ENCODE peak calls at places on chromosomes 13 and 19, in four cellular contexts. Q is HepG2, X is H1, N is GM12878. M is an unnamed sample.

GRCh38 chr19:38979867-38980266 is 4.3 kb upstream of the FBXO17 start:
- DNase-seq in Q (no peak), N (no peak), X (no peak), M (no peak)

GRCh38 chr19:38425810-38426466 is at the start of gene RASGRP4:
- DNase-seq in N (no peak), Q (no peak), X (no peak), M (no peak)

GRCh38 chr19:51016798-51017683 is 2.5 kb downstream of the KLK10 start:
- DNase-seq in N (no peak), X (peak), Q (peak), M (peak)

GRCh38 chr19:37484406-37485115 is 15.4 kb downstream of the ZNF570 start:
- DNase-seq in Q (no peak), X (no peak), N (no peak), M (no peak)

GRCh38 chr19:17817668-17818363 is 3.5 kb downstream of the INSL3 start:
- DNase-seq in X (no peak), N (no peak), Q (no peak), M (no peak)

GRCh38 chr13:37326319-37326718 is 220.9 kb upstream of the CSNK1A1L start:
- DNase-seq in X (no peak), Q (no peak), N (no peak), M (no peak)

GRCh38 chr19:7562646-7563393 is 27.3 kb downstream of the PNPLA6 start:
- DNase-seq in X (no peak), Q (no peak), N (no peak), M (no peak)

GRCh38 chr19:58063712-58064111 is 4.6 kb downstream of the ZNF135 start:
- DNase-seq in X (no peak), N (no peak), Q (no peak), M (no peak)

GRCh38 chr19:55525289-55526101 is 11.4 kb downstream of the SBK2 start:
- DNase-seq in X (no peak), N (no peak), Q (no peak), M (no peak)

GRCh38 chr19:55529636-55530230 is 7.2 kb downstream of the SBK2 start:
- DNase-seq in Q (no peak), X (no peak), N (no peak), M (no peak)

GRCh38 chr19:55527197-55528029 is 9.5 kb downstream of the SBK2 start:
- DNase-seq in Q (no peak), N (no peak), X (no peak), M (no peak)

GRCh38 chr19:55526216-55527196 is 10.4 kb downstream of the SBK2 start:
- DNase-seq in Q (peak), N (no peak), X (no peak), M (peak)

DNA sequence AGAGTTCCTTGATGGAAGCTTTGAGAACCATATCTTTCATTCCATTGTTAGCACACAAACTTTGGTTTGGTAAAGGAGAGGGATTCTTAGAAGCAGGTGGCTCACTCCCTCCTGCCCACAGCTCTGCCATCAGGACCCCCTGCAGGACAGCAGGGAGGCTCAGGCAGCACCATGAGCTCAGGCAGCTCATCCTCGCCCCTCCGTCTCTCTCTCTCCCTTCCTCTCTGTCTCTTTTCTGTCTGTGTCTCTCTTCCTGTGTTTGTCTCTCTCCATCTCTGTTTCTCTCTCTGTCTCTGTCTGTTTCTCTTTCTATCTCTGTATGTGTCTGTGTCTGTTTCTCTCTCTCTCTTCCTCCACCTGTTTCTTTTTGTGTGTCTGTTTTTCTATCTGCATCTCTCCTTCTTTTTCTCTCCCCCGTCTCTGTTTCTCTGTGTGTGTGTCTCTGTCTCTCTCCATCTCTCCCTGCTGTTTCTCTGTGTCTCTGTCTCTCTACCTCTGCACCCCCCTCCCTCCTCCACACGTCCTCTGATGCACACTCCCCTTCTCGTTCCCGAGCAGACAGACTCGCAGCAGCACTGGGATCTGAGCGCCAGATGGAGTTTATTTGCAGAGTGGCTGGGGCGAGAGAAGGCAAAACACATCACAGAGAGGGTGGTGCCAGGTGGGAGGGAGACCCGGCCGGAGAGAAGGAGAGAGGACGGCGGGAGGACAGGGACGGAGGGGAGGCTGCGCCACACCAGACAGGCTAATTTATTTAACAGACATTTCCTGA is 8.7 kb downstream of the SBK2 start:
- DNase-seq in X (no peak), Q (peak), N (no peak), M (peak)
- H3K4me2 ChIP-seq in X (no peak), Q (peak), N (no peak), M (peak)

GRCh38 chr19:55115446-55116065 is 1.9 kb downstream of the PPP1R12C start:
- DNase-seq in X (no peak), N (no peak), Q (no peak), M (peak)

GRCh38 chr19:55117063-55117635 is 288 bp downstream of the PPP1R12C start:
- DNase-seq in X (no peak), Q (no peak), N (no peak), M (no peak)

GRCh38 chr19:55114566-55115145 is 2.8 kb downstream of the PPP1R12C start:
- DNase-seq in X (no peak), N (no peak), Q (no peak), M (peak)

GRCh38 chr19:55117636-55118391 is at the start of gene PPP1R12C:
- DNase-seq in Q (peak), X (peak), N (peak), M (peak)

DNA sequence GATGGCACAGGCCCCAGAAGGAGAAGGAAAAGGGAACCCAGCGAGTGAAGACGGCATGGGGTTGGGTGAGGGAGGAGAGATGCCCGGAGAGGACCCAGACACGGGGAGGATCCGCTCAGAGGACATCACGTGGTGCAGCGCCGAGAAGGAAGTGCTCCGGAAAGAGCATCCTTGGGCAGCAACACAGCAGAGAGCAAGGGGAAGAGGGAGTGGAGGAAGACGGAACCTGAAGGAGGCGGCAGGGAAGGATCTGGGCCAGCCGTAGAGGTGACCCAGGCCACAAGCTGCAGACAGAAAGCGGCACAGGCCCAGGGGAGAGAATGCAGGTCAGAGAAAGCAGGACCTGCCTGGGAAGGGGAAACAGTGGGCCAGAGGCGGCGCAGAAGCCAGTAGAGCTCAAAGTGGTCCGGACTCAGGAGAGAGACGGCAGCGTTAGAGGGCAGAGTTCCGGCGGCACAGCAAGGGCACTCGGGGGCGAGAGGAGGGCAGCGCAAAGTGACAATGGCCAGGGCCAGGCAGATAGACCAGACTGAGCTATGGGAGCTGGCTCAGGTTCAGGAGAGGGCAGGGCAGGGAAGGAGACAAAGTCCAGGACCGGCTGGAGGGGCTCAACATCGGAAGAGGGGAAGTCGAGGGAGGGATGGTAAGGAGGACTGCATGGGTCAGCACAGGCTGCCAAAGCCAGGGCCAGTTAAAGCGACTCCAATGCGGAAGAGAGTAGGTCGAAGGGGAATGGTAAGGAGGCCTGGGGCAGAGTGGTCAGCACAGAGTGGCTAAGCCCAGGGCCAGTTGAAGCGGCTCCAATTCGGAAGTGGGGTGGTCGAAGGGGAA is 990 bp downstream of the PPP1R12C start:
- DNase-seq in Q (peak), N (no peak), X (no peak), M (peak)
- TF ChIP-seq TCF12 in Q (no peak), N (no peak), X (no peak), M (no peak)

GRCh38 chr19:19371056-19371455 is 34.4 kb upstream of the GATAD2A start:
- DNase-seq in N (no peak), Q (no peak), X (no peak), M (no peak)

GRCh38 chr19:19368087-19368486 is 37.4 kb upstream of the GATAD2A start:
- DNase-seq in N (no peak), X (no peak), Q (no peak), M (no peak)

GRCh38 chr19:19366691-19367396 is 38.6 kb upstream of the GATAD2A start:
- DNase-seq in N (no peak), X (peak), Q (peak), M (peak)

GRCh38 chr19:19372656-19373416 is 32.6 kb upstream of the GATAD2A start:
- DNase-seq in N (no peak), X (no peak), Q (peak), M (no peak)
- H3K4me2 ChIP-seq in N (peak), X (no peak), Q (peak), M (no peak)

DNA sequence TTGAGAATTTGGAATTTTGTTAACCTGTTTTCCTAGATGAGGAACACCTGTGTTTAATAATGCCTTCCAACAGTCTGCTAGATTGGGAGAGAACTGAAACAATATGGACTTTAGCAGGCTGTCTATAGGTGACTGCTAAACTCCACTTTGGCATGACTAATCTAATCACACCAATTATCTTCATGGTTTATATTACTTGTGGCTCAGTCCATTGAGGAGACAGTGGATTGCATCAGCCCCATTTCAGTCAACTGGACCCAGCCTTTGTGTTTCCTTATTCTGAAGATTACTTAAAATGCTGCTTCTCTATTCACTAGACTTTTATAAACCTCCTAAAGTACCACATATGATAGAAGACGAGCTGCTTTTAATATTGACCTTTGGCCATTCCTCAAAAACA is 295.6 kb downstream of the NDFIP2 start:
- DNase-seq in Q (no peak), X (no peak), N (no peak), M (no peak)
- TF ChIP-seq TCF12 in Q (no peak), X (no peak), N (no peak), M (no peak)

DNA sequence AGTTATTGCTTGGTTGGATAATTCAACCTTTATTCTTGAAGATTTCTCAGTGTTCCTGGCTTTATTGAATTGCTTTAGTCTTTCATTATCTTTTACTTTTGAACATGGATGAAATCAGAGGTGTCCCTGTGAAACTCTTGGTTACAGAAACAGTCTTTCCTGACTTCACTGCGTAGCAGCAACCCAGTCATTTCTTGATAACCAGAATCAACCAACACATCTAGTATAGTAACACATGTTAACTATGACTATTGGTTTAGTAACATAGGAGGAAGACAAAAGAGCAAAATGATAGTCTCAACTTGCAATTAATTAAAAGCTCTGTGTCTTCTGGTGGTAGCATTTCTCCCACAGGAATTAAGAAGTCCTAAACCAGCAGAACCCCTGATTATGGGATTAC is 393.6 kb downstream of the GPC5 start:
- DNase-seq in X (no peak), Q (no peak), N (no peak), M (no peak)
- H3K4me2 ChIP-seq in X (no peak), Q (no peak), N (no peak), M (no peak)

DNA sequence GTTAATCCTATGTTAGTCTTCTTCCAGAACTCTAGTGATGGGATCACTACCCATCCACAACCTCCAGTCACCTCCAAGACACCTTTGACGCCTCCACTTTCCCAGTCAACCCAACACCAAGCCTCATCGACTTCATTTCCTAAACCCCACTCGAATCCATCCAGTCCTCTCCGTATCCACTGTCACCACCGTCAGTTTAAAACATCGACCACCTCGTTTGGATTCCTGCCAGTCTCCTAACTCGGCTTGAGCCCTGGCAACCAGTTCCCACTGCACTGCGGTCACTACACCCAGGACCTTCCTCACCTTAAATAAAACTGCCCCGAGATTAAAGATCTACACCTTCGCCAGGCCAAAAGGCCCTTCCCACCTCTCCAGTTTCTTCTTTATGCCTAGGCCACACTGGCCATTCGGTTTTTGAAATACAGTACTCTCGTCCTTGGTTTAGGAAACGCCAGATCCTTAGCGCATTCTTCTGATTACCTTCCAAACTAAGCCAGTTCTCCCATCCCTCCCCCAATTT is 1.2 kb downstream of the MTIF3 start:
- DNase-seq in Q (no peak), X (no peak), N (no peak), M (peak)
- TF ChIP-seq TCF12 in Q (no peak), X (no peak), N (no peak), M (no peak)

DNA sequence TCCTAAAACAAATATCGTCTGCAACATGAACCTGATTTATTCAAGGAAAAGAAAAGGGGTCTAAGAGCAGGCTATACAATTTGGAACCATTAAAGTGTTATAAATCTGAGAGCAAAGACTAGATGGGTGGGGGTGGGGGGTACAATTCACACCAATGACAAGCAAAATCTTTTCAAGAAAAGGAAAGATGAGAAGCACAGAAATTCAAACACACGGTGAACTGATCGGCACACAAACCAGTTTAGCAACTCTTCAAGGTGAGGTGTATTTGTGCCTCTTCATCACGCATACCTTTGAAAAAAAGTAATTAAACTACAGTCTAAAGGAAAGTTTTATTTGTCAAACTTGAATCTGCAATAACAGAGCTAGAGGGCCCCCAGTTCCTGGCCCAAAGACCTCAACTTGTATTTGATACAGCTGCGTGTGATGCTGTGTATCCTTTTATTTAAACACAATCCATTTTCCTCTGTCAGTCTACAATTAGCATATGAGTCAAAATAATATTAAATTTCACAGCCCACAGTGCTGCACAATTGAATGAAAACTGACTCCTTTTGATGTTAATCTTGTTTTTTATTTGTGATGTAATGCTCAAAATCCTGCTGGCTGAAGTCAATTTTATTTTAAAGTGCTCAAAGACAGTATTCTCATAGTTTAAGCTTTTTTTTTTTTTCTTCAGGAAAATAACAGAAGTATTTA is 14.2 kb downstream of the EFNB2 start:
- DNase-seq in N (no peak), Q (no peak), X (no peak), M (no peak)
- H3K4me2 ChIP-seq in N (no peak), Q (no peak), X (peak), M (no peak)

DNA sequence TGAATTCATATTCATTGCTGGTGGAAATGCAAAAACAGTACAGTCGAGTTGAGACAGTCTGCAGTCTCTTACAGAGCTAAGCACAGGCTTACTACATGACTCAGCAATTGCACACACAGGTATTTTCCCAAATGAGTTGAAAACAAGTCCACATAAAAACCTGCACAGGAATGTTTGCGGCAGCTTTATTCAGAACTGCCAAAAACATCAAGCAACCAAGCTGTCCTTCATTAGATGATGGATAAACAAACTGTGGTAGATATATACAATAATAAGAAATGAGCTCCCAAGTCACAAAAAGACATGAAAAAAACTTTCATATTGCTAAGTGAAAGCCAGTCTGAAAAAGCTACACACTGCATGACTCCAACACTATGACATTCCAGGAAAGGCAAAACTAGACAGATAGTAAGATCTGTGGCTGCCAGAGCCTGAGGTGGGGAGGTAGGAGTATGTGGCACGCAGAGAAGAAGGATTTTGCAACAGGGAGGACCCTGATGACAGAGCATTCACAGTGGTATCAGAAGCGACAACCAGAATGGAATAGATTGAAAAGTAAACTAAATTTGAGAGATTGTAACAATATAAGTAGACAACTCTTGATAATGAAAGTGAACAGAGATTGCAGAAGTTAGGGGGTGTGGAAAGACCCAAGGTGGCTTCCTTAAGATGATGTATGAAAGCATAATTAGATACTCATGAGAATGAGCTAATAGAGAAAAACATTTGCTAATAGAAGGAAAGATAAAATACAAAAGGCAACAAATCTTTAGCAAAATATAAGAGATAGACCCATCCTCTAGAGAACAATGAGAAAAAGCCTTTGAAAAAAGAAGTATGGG is 52.7 kb downstream of the TSC22D1 start:
- DNase-seq in Q (peak), X (no peak), N (peak), M (no peak)
- TF ChIP-seq TCF12 in Q (no peak), X (no peak), N (no peak), M (no peak)

DNA sequence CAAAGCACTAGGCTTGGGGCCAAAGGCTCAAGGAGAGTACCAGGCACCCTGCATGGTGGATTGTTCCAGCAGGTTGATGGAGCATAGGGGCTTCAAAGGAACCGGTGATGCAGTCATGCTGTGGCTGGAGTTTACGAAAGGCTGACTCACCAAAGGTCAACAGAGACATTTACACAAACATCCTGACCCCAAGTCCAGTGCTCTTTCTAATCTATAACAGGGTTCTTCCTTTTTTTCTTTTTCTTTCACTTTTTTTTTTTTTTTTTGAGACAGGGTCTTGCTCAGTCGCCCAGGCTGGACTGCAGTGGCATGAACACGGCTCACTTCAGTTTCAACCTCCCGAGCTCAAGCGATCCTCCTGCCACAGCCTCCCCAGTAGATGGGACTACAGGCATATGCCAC is 35.6 kb upstream of the TPTE2 start:
- DNase-seq in Q (peak), N (no peak), X (no peak), M (no peak)
- H3K4me2 ChIP-seq in Q (peak), N (no peak), X (no peak), M (peak)

M was measured in SK-N-SH.